ENCODE peak calls at places on chromosomes 7 and 10, in six cellular contexts. R is mucosa of gallbladder; E is stimulated activated CD8-positive, alpha-beta memory T cell treated with anti-CD3 and anti-CD28 coated beads, Interleukin-7, amount 100 ng/mL, for 24 hours; L is stimulated activated CD4-positive, alpha-beta T cell treated with anti-CD3 and anti-CD28 coated beads, Interleukin-1b, Interleukin-23, amount 100 ng/mL, for 48 hours; F is NCI-H1048; N is GM23248. H is an unnamed sample.

GRCh38 chr7:151069841-151070572 is 10.6 kb downstream of the FASTK start:
- DNase-seq in E (no peak), L (no peak), F (no peak), R (no peak), N (no peak), H (no peak)

GRCh38 chr10:45071043-45071813 is 70.5 kb downstream of the ZNF22 start:
- DNase-seq in L (no peak), F (no peak), E (no peak), R (no peak), N (no peak), H (no peak)

GRCh38 chr10:119654540-119654939 is 3.4 kb downstream of the BAG3 start:
- DNase-seq in F (no peak), L (no peak), N (peak), E (no peak), R (peak), H (peak)

GRCh38 chr7:16668049-16668858 is 22.3 kb downstream of the BZW2 start:
- DNase-seq in R (peak), N (peak), E (no peak), F (no peak), L (no peak), H (peak)

GRCh38 chr10:34889004-34889869 is 74.1 kb upstream of the PARD3 start:
- DNase-seq in L (no peak), F (no peak), N (peak), R (no peak), E (no peak), H (peak)

GRCh38 chr7:152571031-152571430 is 104.9 kb downstream of the XRCC2 start:
- DNase-seq in R (no peak), E (no peak), N (no peak), L (no peak), F (no peak), H (no peak)

GRCh38 chr7:46291601-46292150 is 370.6 kb upstream of the IGFBP3 start:
- DNase-seq in F (no peak), E (no peak), N (peak), R (no peak), L (no peak), H (peak)

GRCh38 chr7:108454674-108455523 is 1.3 kb downstream of the NRCAM start:
- DNase-seq in F (no peak), L (peak), R (no peak), E (no peak), N (peak), H (peak)

GRCh38 chr7:78311176-78311575 is 512.6 kb downstream of the PHTF2 start:
- DNase-seq in F (no peak), L (no peak), E (no peak), R (no peak), N (peak), H (no peak)

GRCh38 chr10:80598084-80598798 is 60.5 kb downstream of the SH2D4B start:
- DNase-seq in N (no peak), L (no peak), R (no peak), E (no peak), F (no peak), H (no peak)

GRCh38 chr10:97040706-97041105 is 145.1 kb downstream of the SLIT1 start:
- DNase-seq in R (no peak), N (no peak), L (no peak), F (no peak), E (no peak), H (no peak)

GRCh38 chr7:102300643-102301211 is 14.1 kb downstream of the SH2B2 start:
- DNase-seq in E (no peak), L (no peak), R (no peak), F (no peak), N (no peak), H (no peak)

GRCh38 chr7:77253151-77253550 is 53.5 kb upstream of the FGL2 start:
- DNase-seq in L (no peak), R (no peak), F (no peak), E (no peak), N (no peak), H (no peak)

GRCh38 chr10:73088304-73088703 is 8.4 kb downstream of the P4HA1 start:
- DNase-seq in R (no peak), E (no peak), F (no peak), N (no peak), L (no peak), H (no peak)

GRCh38 chr10:12833451-12833850 is 168.1 kb downstream of the CCDC3 start:
- DNase-seq in L (no peak), F (no peak), R (no peak), E (no peak), N (no peak), H (no peak)

H was measured in cardiac fibroblast.